ENCODE peak calls at places on chromosomes 3 and 15, in six cellular contexts. H, J, Q, R, U and B are unnamed samples.

GRCh38 chr3:147398841-147399534 is 7.4 kb downstream of the ZIC4 start:
- DNase-seq in H (peak), J (no peak), Q (no peak), R (no peak), U (no peak), B (peak)

GRCh38 chr15:27686376-27686775 is 412.7 kb downstream of the OCA2 start:
- DNase-seq in H (no peak), J (no peak), Q (no peak), R (peak), U (no peak), B (peak)

GRCh38 chr3:62554264-62554799 is 181.0 kb upstream of the FEZF2 start:
- DNase-seq in H (no peak), J (no peak), Q (no peak), R (no peak), U (no peak), B (peak)

GRCh38 chr3:161265916-161266571 is 44.9 kb downstream of the NMD3 start:
- DNase-seq in H (peak), J (no peak), Q (no peak), R (peak), U (no peak), B (no peak)

GRCh38 chr15:86611392-86612040 is 531.8 kb downstream of the AGBL1 start:
- DNase-seq in H (peak), J (no peak), Q (no peak), R (no peak), U (no peak), B (no peak)

GRCh38 chr3:30741870-30742269 is 135.5 kb downstream of the TGFBR2 start:
- DNase-seq in H (no peak), J (no peak), Q (no peak), R (no peak), U (no peak), B (no peak)

GRCh38 chr3:46705751-46706572 is 4.8 kb downstream of the TMIE start:
- DNase-seq in H (no peak), J (no peak), Q (peak), R (peak), U (peak), B (peak)

GRCh38 chr3:32420138-32420981 is 28.7 kb downstream of the CMTM7 start:
- DNase-seq in H (peak), J (peak), Q (peak), R (peak), U (peak), B (peak)

GRCh38 chr3:135981701-135982403 is 16.3 kb downstream of the PPP2R3A start:
- DNase-seq in H (no peak), J (no peak), Q (no peak), R (no peak), U (no peak), B (no peak)

GRCh38 chr15:48190932-48191573 is 412 bp upstream of the CTXN2 start:
- DNase-seq in H (peak), J (no peak), Q (peak), R (peak), U (peak), B (peak)

GRCh38 chr3:15099364-15100098 is 583 bp upstream of the RBSN start:
- DNase-seq in H (no peak), J (no peak), Q (no peak), R (no peak), U (no peak), B (no peak)

GRCh38 chr3:37910666-37911400 is 49.2 kb downstream of the CTDSPL start:
- DNase-seq in H (no peak), J (no peak), Q (no peak), R (no peak), U (no peak), B (no peak)

GRCh38 chr15:69011641-69012040 is 2.9 kb upstream of the NOX5 start:
- DNase-seq in H (no peak), J (no peak), Q (no peak), R (no peak), U (no peak), B (no peak)

GRCh38 chr15:58631319-58631718 is 118.2 kb downstream of the ADAM10 start:
- DNase-seq in H (no peak), J (no peak), Q (no peak), R (no peak), U (no peak), B (no peak)

GRCh38 chr3:13262493-13263211 is 157.5 kb downstream of the NUP210 start:
- DNase-seq in H (no peak), J (peak), Q (no peak), R (no peak), U (no peak), B (peak)

GRCh38 chr3:78165876-78166275 is 1126.0 kb downstream of the ROBO2 start:
- DNase-seq in H (no peak), J (no peak), Q (no peak), R (no peak), U (no peak), B (peak)

GRCh38 chr15:50227076-50227475 is 38.5 kb downstream of the HDC start:
- DNase-seq in H (no peak), J (no peak), Q (no peak), R (peak), U (peak), B (peak)

GRCh38 chr3:176697284-176697889 is 499.9 kb downstream of the TBL1XR1 start:
- DNase-seq in H (no peak), J (no peak), Q (no peak), R (no peak), U (no peak), B (no peak)

GRCh38 chr15:85752591-85752990 is 42.1 kb downstream of the KLHL25 start:
- DNase-seq in H (peak), J (no peak), Q (peak), R (no peak), U (no peak), B (no peak)

GRCh38 chr3:160695906-160696305 is 18.9 kb downstream of the ARL14 start:
- DNase-seq in H (no peak), J (no peak), Q (no peak), R (peak), U (peak), B (no peak)

GRCh38 chr15:57111002-57111401 is 192.6 kb downstream of the TCF12 start:
- DNase-seq in H (no peak), J (no peak), Q (no peak), R (no peak), U (no peak), B (no peak)
- TF ChIP-seq CTCF in H (peak), J (no peak), Q (peak), R (no peak), U (peak), B (peak)

GRCh38 chr3:192917258-192917507 is 473 bp downstream of the MB21D2 start:
- DNase-seq in H (no peak), J (no peak), Q (no peak), R (no peak), U (no peak), B (no peak)
- H3K4me3 ChIP-seq in H (peak), J (peak), Q (peak), R (peak), U (peak), B (peak)

GRCh38 chr3:58824777-58825176 is 158.2 kb upstream of the FAM3D start:
- DNase-seq in H (no peak), J (no peak), Q (no peak), R (no peak), U (no peak), B (no peak)

GRCh38 chr3:58824285-58824684 is 157.7 kb upstream of the FAM3D start:
- DNase-seq in H (peak), J (no peak), Q (no peak), R (peak), U (peak), B (peak)
- TF ChIP-seq CTCF in H (peak), J (peak), Q (no peak), R (peak), U (peak), B (peak)

DNA sequence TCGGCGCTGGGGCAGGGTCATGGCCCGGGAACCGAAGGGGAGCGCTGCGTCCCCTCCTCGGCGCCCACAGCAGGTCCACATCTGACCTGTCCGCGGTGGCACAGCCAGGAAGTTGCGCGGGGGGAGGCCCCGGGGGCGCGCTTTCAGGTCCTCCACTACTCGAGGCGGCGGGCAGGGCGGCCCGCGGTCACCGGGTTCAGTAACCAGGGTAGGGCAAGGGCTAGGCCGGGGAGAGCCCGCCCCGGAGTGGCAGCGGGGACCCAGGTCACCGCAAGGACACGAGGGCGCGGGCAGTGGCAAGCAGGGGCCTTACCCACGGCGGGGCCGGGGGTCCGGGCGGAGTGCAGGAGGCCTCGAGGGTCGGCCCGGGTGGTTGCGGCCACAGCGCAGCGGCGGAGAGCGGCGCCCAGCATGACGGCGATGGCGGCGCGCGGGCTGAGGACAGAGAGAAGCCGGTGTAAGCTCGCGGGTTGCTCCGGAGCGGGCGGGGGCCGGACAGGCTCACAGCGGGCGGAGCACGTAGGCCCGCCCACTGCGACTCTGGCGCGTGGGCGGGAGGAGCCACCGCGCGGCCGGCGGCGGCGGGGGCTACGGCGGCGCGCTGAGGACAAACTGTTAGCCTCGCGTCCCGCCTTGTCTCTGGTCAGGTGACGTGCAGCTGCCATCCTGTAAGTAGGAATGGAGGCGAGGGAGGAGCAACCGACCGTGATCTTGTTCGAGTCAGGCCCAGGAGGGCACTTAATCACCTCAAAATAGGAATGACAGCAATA is at the start of gene COX5A:
- DNase-seq in H (peak), J (peak), Q (peak), R (peak), U (peak), B (peak)
- H3K4me3 ChIP-seq in H (peak), J (peak), Q (peak), R (peak), U (peak), B (peak)

DNA sequence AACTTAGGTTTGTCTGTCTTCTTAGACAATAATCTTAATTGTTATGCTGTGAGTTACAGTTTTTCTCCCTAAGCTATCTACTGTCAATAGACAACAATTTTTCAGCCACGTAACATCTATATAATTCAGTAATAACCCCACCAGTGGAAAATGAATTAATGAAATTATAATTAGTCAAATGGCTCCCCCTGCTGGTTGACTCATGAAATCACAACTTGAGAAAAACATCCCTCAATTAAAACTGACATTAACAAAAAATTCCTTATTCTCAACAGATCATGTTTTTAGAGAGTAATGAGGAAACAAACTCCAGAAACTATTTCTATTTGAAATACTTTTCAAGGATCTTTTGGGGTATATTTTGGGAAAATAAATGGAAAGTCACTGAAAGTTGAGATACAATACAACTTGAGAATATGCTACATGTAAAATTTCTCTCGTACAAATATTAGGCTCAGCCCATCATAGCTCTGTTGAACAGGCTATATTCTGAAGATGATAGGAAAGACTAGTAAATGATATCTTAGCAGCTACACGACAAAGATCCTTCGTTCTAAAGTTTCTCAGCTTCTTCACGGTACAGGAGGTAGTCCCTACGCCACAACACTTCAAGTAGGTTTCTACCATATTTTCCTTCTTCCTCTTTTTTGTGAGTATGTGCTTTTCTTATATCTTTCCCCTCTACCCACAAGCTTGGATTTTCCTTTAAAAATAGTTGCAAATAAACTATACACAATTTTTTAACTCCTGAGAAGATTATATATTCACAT is 20.7 kb downstream of the PPP1R2 start:
- DNase-seq in H (no peak), J (no peak), Q (no peak), R (peak), U (peak), B (peak)
- TF ChIP-seq CTCF in H (peak), J (peak), Q (peak), R (peak), U (peak), B (peak)

DNA sequence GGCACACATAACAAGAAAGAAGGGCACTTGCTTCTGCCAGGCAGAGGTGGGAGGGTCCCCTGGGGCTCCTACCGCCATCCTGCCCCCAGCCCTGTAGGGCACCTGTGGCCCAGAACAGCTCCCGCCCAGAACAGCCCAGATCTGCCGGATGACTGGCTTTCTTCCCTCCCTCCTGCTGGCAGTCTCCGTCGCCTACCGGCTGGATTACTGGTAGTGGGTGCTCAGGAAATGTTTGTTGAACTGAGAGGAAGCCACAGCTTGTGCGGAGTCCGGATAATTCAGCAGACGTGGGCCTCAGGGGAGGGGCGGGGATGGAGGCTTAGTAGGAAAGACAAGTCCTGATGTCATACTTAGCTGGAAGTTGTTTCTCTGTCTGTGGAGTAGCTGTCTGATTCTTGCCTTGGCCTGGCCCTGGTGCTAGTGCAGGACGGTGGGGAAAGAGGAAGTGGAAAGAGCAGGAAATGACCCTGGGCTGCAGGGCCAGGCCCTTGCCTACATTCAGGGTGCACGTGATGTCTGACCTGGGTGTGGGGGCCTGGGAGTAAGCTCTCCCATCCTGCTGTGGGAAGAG is 6.7 kb downstream of the CCDC9B start:
- DNase-seq in H (no peak), J (peak), Q (peak), R (peak), U (peak), B (peak)
- H3K4me3 ChIP-seq in H (no peak), J (no peak), Q (no peak), R (no peak), U (no peak), B (no peak)

GRCh38 chr3:12142476-12142875 is 16.2 kb downstream of the TIMP4 start:
- DNase-seq in H (no peak), J (no peak), Q (no peak), R (no peak), U (no peak), B (no peak)

GRCh38 chr3:12138044-12138443 is 20.7 kb downstream of the TIMP4 start:
- DNase-seq in H (no peak), J (no peak), Q (no peak), R (peak), U (peak), B (peak)

GRCh38 chr3:12136371-12136770 is 22.3 kb downstream of the TIMP4 start:
- DNase-seq in H (no peak), J (no peak), Q (no peak), R (no peak), U (no peak), B (no peak)

GRCh38 chr3:12141350-12141749 is 17.4 kb downstream of the TIMP4 start:
- DNase-seq in H (no peak), J (no peak), Q (no peak), R (no peak), U (no peak), B (no peak)

DNA sequence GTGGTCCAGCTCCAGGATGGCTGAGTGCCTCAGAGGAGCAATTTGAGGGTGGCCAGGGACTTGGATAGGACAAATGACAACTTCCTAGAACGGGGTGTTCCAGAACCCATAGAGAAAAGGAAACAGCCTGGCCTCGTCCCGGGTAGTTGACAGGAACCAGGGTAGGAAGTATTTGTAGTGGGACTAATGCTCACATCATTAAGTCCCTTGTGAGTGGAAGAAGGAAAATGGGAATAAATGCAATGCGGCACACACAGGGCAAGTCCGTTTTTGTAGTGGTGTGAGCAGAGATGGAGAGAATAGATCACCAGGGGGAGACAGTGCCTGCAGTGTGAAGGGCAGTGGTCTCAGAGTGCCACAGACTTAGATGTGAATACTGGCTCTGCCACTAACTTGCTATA is 19.6 kb downstream of the TIMP4 start:
- DNase-seq in H (no peak), J (no peak), Q (no peak), R (peak), U (peak), B (peak)
- TF ChIP-seq CTCF in H (peak), J (peak), Q (peak), R (peak), U (peak), B (peak)

GRCh38 chr3:122273498-122273897 is 51.5 kb upstream of the CSTA start:
- DNase-seq in H (no peak), J (no peak), Q (no peak), R (no peak), U (no peak), B (no peak)
- H3K4me3 ChIP-seq in H (no peak), J (no peak), Q (no peak), R (no peak), U (no peak), B (no peak)

DNA sequence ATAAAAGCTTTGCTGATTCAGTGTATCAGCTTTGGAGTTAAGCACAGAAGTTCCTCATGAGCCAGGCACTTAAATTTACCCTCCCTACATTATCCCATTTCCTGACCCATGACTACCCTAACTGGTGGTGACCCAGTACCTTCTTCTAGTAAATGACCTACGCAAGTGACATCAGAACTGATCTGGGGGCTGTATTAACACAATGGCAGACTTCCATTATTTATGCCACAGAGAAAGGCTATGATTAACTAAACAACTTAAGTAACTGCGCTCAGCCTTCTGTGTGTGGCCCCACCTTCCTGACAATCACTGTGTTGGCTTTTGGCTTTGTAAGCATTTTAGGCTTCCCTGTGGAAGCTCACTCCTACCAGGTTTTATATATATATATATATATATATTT is 1.9 kb downstream of the MB21D2 start:
- DNase-seq in H (no peak), J (no peak), Q (no peak), R (peak), U (peak), B (no peak)
- TF ChIP-seq CTCF in H (no peak), J (no peak), Q (no peak), R (no peak), U (no peak), B (no peak)

GRCh38 chr3:50139308-50139707 is 15.8 kb upstream of the SEMA3F start:
- DNase-seq in H (no peak), J (no peak), Q (no peak), R (no peak), U (no peak), B (no peak)

GRCh38 chr3:50139718-50140423 is 15.3 kb upstream of the SEMA3F start:
- DNase-seq in H (no peak), J (no peak), Q (no peak), R (no peak), U (no peak), B (no peak)

GRCh38 chr3:50138266-50139230 is 16.6 kb upstream of the SEMA3F start:
- DNase-seq in H (no peak), J (no peak), Q (no peak), R (no peak), U (peak), B (no peak)

GRCh38 chr3:50136714-50137405 is 18.3 kb upstream of the SEMA3F start:
- DNase-seq in H (no peak), J (no peak), Q (no peak), R (no peak), U (no peak), B (no peak)

DNA sequence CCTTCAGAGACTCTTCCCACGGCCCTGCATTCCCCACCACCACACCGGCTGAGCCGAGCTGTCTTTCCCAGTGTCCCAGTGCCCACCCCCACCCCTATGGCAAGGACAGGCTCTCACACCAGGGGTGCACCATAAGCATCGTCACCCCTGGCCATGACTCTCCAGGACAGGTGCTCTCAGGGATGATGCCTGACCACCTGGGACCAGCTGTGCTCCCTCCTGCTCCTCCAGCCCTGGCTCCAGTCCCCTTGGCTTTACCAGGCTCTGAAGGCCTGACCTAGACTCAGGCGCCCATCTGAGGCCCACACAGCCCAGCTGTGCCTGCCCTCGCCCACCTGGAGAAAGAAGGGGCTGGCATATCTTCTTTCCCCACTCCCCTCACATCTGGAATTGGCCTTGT is 17.6 kb upstream of the SEMA3F start:
- DNase-seq in H (no peak), J (no peak), Q (no peak), R (no peak), U (no peak), B (no peak)
- H3K4me3 ChIP-seq in H (no peak), J (no peak), Q (no peak), R (no peak), U (no peak), B (no peak)